ENCODE peak calls at places on chromosomes 1 and 21, in eight cellular contexts. S is NCI-H460; E is iris pigment epithelial cell; M is T-helper 9 cell; R is myocyte; J is activated T-helper 1 cell treated with anti-CD3 and anti-CD28 coated beads, Interleukin-12 subunit alpha, Interleukin-12 subunit beta, Interleukin-2, Interleukin-4 antibody, amounts not matched to agents 30 ng/mL and 10 ng/mL and 1 ng/mL, durations not matched to agents 14 hours and 24 hours and 36 hours; N is stimulated activated CD8-positive, alpha-beta memory T cell treated with anti-CD3 and anti-CD28 coated beads, Interleukin-4, amount 100 ng/mL, for 1 hour; L is RWPE1. U is an unnamed sample.

GRCh38 chr1:3821004-3821933 is 25.0 kb upstream of the LRRC47 start:
- DNase-seq in S (no peak), E (no peak), M (no peak), R (no peak), J (no peak), N (no peak), L (no peak), U (no peak)

GRCh38 chr1:4093856-4094565 is 193.9 kb upstream of the C1orf174 start:
- DNase-seq in S (no peak), E (no peak), M (no peak), R (no peak), J (no peak), N (no peak), L (no peak), U (no peak)

GRCh38 chr1:54708385-54708784 is 7.3 kb upstream of the TTC4 start:
- DNase-seq in S (no peak), E (no peak), M (no peak), R (no peak), J (no peak), N (no peak), L (no peak), U (no peak)

GRCh38 chr1:219347376-219347775 is 173.7 kb downstream of the LYPLAL1 start:
- DNase-seq in S (no peak), E (no peak), M (no peak), R (no peak), J (no peak), N (no peak), L (no peak), U (no peak)

GRCh38 chr21:43292041-43292865 is 123.4 kb downstream of the CRYAA start:
- DNase-seq in S (no peak), E (no peak), M (no peak), R (no peak), J (no peak), N (no peak), L (no peak), U (no peak)

GRCh38 chr1:151009206-151009587 is 948 bp downstream of the PRUNE1 start:
- DNase-seq in S (no peak), E (peak), M (no peak), R (no peak), J (no peak), N (no peak), L (no peak), U (no peak)

GRCh38 chr1:177355575-177355974 is 184.8 kb downstream of the BRINP2 start:
- DNase-seq in S (peak), E (peak), M (no peak), R (peak), J (no peak), N (no peak), L (peak), U (no peak)

GRCh38 chr1:180233191-180234011 is 3.3 kb downstream of the LHX4 start:
- DNase-seq in S (no peak), E (no peak), M (no peak), R (no peak), J (no peak), N (no peak), L (no peak), U (no peak)

GRCh38 chr1:156033011-156033410 is 12.3 kb upstream of the SSR2 start:
- DNase-seq in S (no peak), E (peak), M (no peak), R (peak), J (no peak), N (no peak), L (no peak), U (no peak)

U was measured in 8988T.